ENCODE peak calls at places on chromosome 4, in five cellular contexts. P, D, K, G and S are unnamed samples.
A peak's percentile ranks its signal among the peaks of the same experiment; 100 is the strongest.

GRCh38 chr4:11487876-11488545 is 59.3 kb upstream of the HS3ST1 start:
- DNase-seq in P (no peak), D (peak; percentile 37), K (peak; percentile 24), G (no peak), S (no peak)

GRCh38 chr4:147361726-147362125 is 119.2 kb upstream of the EDNRA start:
- DNase-seq in P (peak; percentile 94), D (peak; percentile 89), K (peak; percentile 75), G (peak; percentile 34), S (no peak)

GRCh38 chr4:158459085-158459820 is 62.4 kb upstream of the RXFP1 start:
- DNase-seq in P (no peak), D (peak; percentile 57), K (no peak), G (no peak), S (no peak)

GRCh38 chr4:80081566-80081965 is 8.5 kb upstream of the ANTXR2 start:
- DNase-seq in P (no peak), D (no peak), K (no peak), G (no peak), S (no peak)

GRCh38 chr4:92641409-92641808 is 337.6 kb downstream of the GRID2 start:
- DNase-seq in P (no peak), D (no peak), K (no peak), G (no peak), S (no peak)

GRCh38 chr4:108417923-108418322 is 202.5 kb upstream of the RPL34 start:
- DNase-seq in P (peak; percentile 56), D (peak; percentile 7), K (no peak), G (no peak), S (no peak)

GRCh38 chr4:7540654-7541413 is 106.1 kb upstream of the PSAPL1 start:
- DNase-seq in P (no peak), D (no peak), K (no peak), G (no peak), S (no peak)

GRCh38 chr4:169338246-169338645 is 67.5 kb upstream of the SH3RF1 start:
- DNase-seq in P (peak; percentile 24), D (no peak), K (no peak), G (no peak), S (no peak)

GRCh38 chr4:66949424-66949823 is 595.9 kb downstream of the CENPC start:
- DNase-seq in P (no peak), D (no peak), K (no peak), G (no peak), S (no peak)

GRCh38 chr4:22268350-22269025 is 247.4 kb downstream of the ADGRA3 start:
- DNase-seq in P (no peak), D (no peak), K (peak; percentile 39), G (no peak), S (no peak)

GRCh38 chr4:47031011-47031678 is at the start of gene GABRB1:
- DNase-seq in P (peak; percentile 70), D (peak; percentile 27), K (peak; percentile 78), G (peak; percentile 43), S (peak; percentile 63)

GRCh38 chr4:6852582-6852981 is 57.0 kb upstream of the TBC1D14 start:
- DNase-seq in P (no peak), D (no peak), K (no peak), G (no peak), S (no peak)

GRCh38 chr4:124092101-124093057 is 620.2 kb downstream of the ANKRD50 start:
- DNase-seq in P (no peak), D (peak; percentile 61), K (no peak), G (no peak), S (no peak)

GRCh38 chr4:879730-880079 is 52.4 kb downstream of the GAK start:
- DNase-seq in P (no peak), D (peak; percentile 16), K (no peak), G (no peak), S (no peak)

GRCh38 chr4:100497729-100498250 is 20.0 kb downstream of the EMCN start:
- DNase-seq in P (no peak), D (peak; percentile 10), K (no peak), G (no peak), S (no peak)

GRCh38 chr4:154551872-154552686 is 1.9 kb upstream of the PLRG1 start:
- DNase-seq in P (peak; percentile 83), D (peak; percentile 85), K (peak; percentile 86), G (peak; percentile 84), S (peak; percentile 29)

GRCh38 chr4:154545689-154546088 is 4.5 kb downstream of the PLRG1 start:
- DNase-seq in P (no peak), D (no peak), K (no peak), G (no peak), S (no peak)

DNA sequence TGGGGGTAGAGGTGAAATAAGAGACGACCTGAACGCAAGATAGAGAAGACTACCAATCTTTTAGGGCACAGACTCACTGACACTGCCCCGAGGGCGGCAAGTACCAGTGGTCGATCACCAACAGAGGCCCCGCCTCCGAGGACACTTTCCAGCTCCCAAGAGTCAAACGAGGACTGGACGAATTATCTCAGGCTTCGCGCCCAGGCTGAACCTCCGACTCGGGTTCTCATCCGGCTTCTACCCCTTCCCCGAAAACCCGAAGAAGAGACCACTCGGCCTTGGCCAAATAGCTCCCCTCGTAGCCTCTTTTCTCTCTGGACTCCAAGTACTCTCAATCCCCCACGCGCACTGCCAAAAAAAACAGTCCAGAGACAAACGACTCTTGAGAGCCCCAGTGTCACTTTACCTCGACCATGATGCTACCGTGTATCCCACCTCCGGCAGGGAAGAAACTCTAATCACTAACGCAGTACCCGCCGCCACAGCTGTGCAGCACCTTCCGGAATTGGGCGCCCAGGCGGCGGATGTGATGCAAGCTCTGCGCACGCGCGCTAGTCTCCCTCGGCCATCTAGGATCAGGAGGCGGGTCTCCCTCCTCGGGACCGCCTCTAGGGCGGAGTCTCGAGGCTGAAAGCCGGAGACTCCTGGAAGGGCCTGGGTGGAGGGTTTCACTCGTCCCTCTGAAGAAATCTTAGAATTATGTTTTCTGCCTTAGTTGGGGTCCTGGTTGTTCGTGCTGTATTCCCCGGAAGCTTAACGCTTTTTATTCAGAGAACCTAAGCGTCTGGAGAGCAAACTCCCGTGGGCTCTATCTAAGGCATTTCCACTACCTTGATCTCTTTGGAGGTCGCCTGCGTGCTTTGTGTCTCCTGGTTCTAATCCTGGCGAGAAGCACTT is at the start of gene PLRG1:
- DNase-seq in P (peak; percentile 94), D (peak; percentile 92), K (peak; percentile 99), G (peak; percentile 96), S (peak; percentile 98)
- TF ChIP-seq CTCF in P (peak; percentile 29), D (no peak), K (no peak), G (peak; percentile 63), S (no peak)

DNA sequence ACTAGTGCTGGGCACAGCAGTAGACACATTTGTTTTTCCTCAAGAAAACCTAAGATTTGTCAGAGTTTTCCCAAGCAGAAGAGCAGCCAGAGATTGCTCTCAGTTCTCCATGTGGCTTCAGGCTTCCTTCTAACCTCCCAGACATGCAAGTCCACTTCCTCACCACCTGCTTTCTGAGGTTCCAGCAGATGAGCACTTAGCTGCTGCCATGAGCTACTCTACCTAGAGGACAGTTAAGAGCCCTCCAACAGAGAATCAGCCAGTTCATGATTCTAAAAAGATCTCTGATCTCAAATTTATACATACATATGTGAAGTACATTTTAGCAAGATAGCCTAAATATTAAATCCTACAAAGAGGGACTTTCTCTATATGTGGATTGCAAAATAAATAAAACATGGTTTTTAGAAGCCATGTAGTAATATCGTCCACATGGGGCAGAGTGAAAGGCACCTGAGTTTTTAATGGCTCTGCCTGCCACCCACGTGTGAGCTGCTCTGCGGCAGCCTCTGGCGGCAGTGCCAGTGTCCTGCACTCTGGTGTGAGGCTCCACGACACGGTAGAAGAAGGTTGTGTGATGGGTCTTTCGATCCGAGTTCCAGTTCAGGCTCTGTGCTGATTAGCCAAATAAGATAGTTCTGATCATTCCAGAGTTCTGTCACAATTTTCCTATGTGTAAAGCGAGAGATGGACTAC is 10.3 kb downstream of the CYP4V2 start:
- DNase-seq in P (peak; percentile 36), D (peak; percentile 27), K (peak; percentile 64), G (peak; percentile 26), S (no peak)
- TF ChIP-seq CTCF in P (peak; percentile 67), D (peak; percentile 58), K (peak; percentile 47), G (peak; percentile 73), S (peak; percentile 42)

DNA sequence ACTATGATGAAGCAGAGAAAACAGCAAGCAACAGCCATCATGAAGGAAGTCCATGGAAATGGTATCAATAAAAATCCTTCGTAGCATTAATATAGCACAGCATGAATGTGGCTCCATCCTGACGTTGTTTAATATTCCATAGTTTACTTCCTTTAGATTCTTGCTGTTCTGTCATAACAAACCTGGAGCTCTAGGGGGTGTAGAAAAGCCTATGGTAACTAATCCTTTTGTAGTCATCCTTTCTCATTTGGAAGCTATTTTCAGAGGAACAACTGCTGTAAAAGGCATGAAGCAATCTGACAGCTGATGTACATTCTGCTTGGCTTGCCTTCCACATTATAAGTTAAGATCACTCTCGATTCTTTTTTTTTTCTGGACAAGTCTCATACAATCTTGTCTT is 909 bp downstream of the MYOZ2 start:
- DNase-seq in P (no peak), D (peak; percentile 61), K (no peak), G (no peak), S (no peak)
- TF ChIP-seq CTCF in P (peak; percentile 2), D (peak; percentile 30), K (no peak), G (no peak), S (no peak)

GRCh38 chr4:113682730-113683129 is 78.8 kb downstream of the CAMK2D start:
- DNase-seq in P (no peak), D (peak; percentile 89), K (no peak), G (no peak), S (no peak)

GRCh38 chr4:113683143-113683542 is 78.4 kb downstream of the CAMK2D start:
- DNase-seq in P (no peak), D (no peak), K (no peak), G (no peak), S (no peak)

GRCh38 chr4:113689394-113689793 is 72.1 kb downstream of the CAMK2D start:
- DNase-seq in P (no peak), D (no peak), K (no peak), G (no peak), S (no peak)

GRCh38 chr4:113686950-113687718 is 74.4 kb downstream of the CAMK2D start:
- DNase-seq in P (peak; percentile 53), D (peak; percentile 73), K (no peak), G (no peak), S (no peak)

GRCh38 chr4:113684534-113685091 is 76.9 kb downstream of the CAMK2D start:
- DNase-seq in P (peak; percentile 57), D (peak; percentile 77), K (peak; percentile 81), G (peak; percentile 30), S (no peak)
- TF ChIP-seq CTCF in P (peak; percentile 75), D (peak; percentile 40), K (peak; percentile 34), G (peak; percentile 12), S (no peak)

GRCh38 chr4:4575284-4576211 is 33.7 kb upstream of the STX18 start:
- DNase-seq in P (peak; percentile 6), D (peak; percentile 38), K (peak; percentile 86), G (peak; percentile 79), S (peak; percentile 70)
- TF ChIP-seq CTCF in P (peak; percentile 31), D (no peak), K (no peak), G (peak; percentile 92), S (peak; percentile 41)

DNA sequence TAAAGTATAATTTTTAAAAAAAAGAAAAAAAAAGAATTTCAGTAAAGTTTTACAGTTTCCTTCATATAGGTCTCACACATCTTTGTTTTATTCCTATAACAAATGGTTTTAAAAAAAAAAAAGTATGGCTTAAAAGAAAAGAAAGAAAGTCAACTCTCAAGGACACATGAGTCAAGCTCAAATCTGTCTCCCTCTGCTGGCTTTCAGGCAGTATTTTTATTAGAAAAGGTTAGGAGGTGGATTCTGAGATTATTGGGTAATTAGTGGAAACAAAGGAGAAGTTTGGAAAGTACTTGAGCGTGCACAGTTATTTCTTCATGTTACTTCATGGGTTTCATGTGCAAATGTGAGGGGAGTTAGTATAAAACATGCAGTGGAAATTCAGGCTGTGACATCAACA is 36.6 kb upstream of the BTC start:
- DNase-seq in P (no peak), D (peak; percentile 19), K (no peak), G (no peak), S (no peak)
- TF ChIP-seq CTCF in P (peak; percentile 48), D (peak; percentile 46), K (peak; percentile 24), G (no peak), S (no peak)